ENCODE peak calls at places on chromosome 21, in six cellular contexts. W, K, V, Y, I and J are unnamed samples.

GRCh38 chr21:45845063-45845789 is 136.3 kb upstream of the COL6A1 start:
- DNase-seq in Y (no peak), K (no peak), V (no peak), W (no peak), I (no peak), J (no peak)

GRCh38 chr21:24076179-24076578 is 1531.1 kb downstream of the MRPL39 start:
- DNase-seq in Y (no peak), W (no peak), V (peak), K (no peak), I (peak), J (peak)

GRCh38 chr21:32807717-32808380 is 36.3 kb upstream of the PAXBP1 start:
- DNase-seq in K (no peak), V (peak), Y (no peak), W (no peak), I (peak), J (peak)

GRCh38 chr21:45524756-45525152 is 17.5 kb downstream of the SLC19A1 start:
- DNase-seq in Y (no peak), V (no peak), W (no peak), K (no peak), I (no peak), J (no peak)

GRCh38 chr21:38769253-38769780 is 36.4 kb upstream of the ETS2 start:
- DNase-seq in W (no peak), Y (no peak), V (peak), I (peak), K (no peak), J (peak)

GRCh38 chr21:17947546-17947945 is 128.4 kb upstream of the C21orf91 start:
- DNase-seq in I (no peak), W (no peak), V (no peak), Y (no peak), K (no peak), J (no peak)

GRCh38 chr21:36211660-36212512 is 55.3 kb downstream of the DOP1B start:
- DNase-seq in V (peak), W (no peak), Y (no peak), K (no peak), I (peak), J (peak)

GRCh38 chr21:17688912-17689874 is 76.5 kb upstream of the BTG3 start:
- DNase-seq in I (peak), Y (peak), K (peak), V (no peak), W (peak), J (peak)

GRCh38 chr21:19541612-19542011 is 1138.0 kb upstream of the TMPRSS15 start:
- DNase-seq in I (peak), K (no peak), Y (no peak), W (no peak), V (no peak), J (no peak)

GRCh38 chr21:45001134-45002095 is 61.6 kb downstream of the SLX9 start:
- DNase-seq in V (peak), K (no peak), Y (no peak), I (peak), W (peak), J (peak)

GRCh38 chr21:32261929-32262328 is 16.9 kb downstream of the MIS18A start:
- DNase-seq in V (no peak), Y (no peak), I (no peak), W (no peak), K (no peak), J (no peak)

GRCh38 chr21:39441502-39442475 is 3.8 kb downstream of the LCA5L start:
- DNase-seq in Y (peak), V (peak), K (peak), I (peak), W (no peak), J (peak)

GRCh38 chr21:21122680-21123079 is 124.5 kb downstream of the NCAM2 start:
- DNase-seq in W (no peak), V (no peak), Y (no peak), I (no peak), K (no peak), J (no peak)

GRCh38 chr21:17472592-17473271 is 40.1 kb upstream of the CXADR start:
- DNase-seq in V (no peak), K (no peak), W (no peak), I (no peak), Y (no peak), J (no peak)

GRCh38 chr21:44444286-44444931 is 10.9 kb upstream of the LRRC3 start:
- DNase-seq in W (no peak), K (no peak), Y (peak), I (no peak), V (no peak), J (no peak)

GRCh38 chr21:26918318-26919065 is 48.4 kb downstream of the ADAMTS5 start:
- DNase-seq in K (no peak), I (peak), V (peak), Y (no peak), W (no peak), J (no peak)

GRCh38 chr21:46402421-46402820 is 56.3 kb upstream of the DIP2A start:
- DNase-seq in W (no peak), V (no peak), K (no peak), Y (peak), I (no peak), J (no peak)

GRCh38 chr21:24486973-24487372 is 1120.3 kb downstream of the MRPL39 start:
- DNase-seq in V (no peak), W (no peak), K (no peak), Y (no peak), I (no peak), J (no peak)

GRCh38 chr21:20721151-20721550 is 277.1 kb upstream of the NCAM2 start:
- DNase-seq in Y (no peak), K (no peak), I (no peak), V (no peak), W (no peak), J (no peak)

GRCh38 chr21:45253180-45253579 is 34.5 kb downstream of the POFUT2 start:
- DNase-seq in K (no peak), V (peak), W (no peak), Y (no peak), I (peak), J (peak)

GRCh38 chr21:23612210-23612609 is 1995.1 kb downstream of the MRPL39 start:
- DNase-seq in W (no peak), V (no peak), I (no peak), K (no peak), Y (no peak), J (no peak)

GRCh38 chr21:46003575-46004007 is 22.0 kb downstream of the COL6A1 start:
- DNase-seq in I (no peak), W (peak), V (no peak), Y (no peak), K (peak), J (no peak)

GRCh38 chr21:44836666-44837471 is 19.0 kb upstream of the SUMO3 start:
- DNase-seq in V (peak), Y (no peak), W (peak), I (peak), K (no peak), J (peak)

GRCh38 chr21:32626633-32627196 is 14.5 kb upstream of the CFAP298 start:
- DNase-seq in V (peak), Y (no peak), W (no peak), I (peak), K (no peak), J (peak)

GRCh38 chr21:44583800-44584147 is 3.4 kb upstream of the KRTAP10-5 start:
- DNase-seq in V (no peak), W (no peak), K (no peak), Y (no peak), I (peak), J (no peak)

GRCh38 chr21:16198546-16198945 is 468.8 kb downstream of the USP25 start:
- DNase-seq in V (no peak), W (no peak), I (no peak), Y (no peak), K (no peak), J (no peak)

GRCh38 chr21:18354947-18355346 is 48.6 kb downstream of the TMPRSS15 start:
- DNase-seq in Y (no peak), I (no peak), K (no peak), W (no peak), V (no peak), J (peak)

GRCh38 chr21:44834951-44835646 is 17.2 kb upstream of the SUMO3 start:
- DNase-seq in W (no peak), I (no peak), K (no peak), V (no peak), Y (no peak), J (no peak)

GRCh38 chr21:31276663-31277062 is 67.4 kb downstream of the TIAM1 start:
- DNase-seq in W (no peak), V (no peak), I (no peak), K (no peak), Y (no peak), J (no peak)

GRCh38 chr21:31521515-31521914 is 138.0 kb upstream of the SOD1 start:
- DNase-seq in K (no peak), V (no peak), I (no peak), Y (no peak), W (no peak), J (no peak)

GRCh38 chr21:20258542-20258941 is 739.7 kb upstream of the NCAM2 start:
- DNase-seq in Y (no peak), V (no peak), K (no peak), I (no peak), W (no peak), J (no peak)

GRCh38 chr21:42833439-42833815 is 45.9 kb downstream of the WDR4 start:
- DNase-seq in I (peak), K (peak), W (no peak), Y (peak), V (no peak), J (no peak)

GRCh38 chr21:42835611-42836401 is 43.5 kb downstream of the WDR4 start:
- DNase-seq in Y (no peak), I (no peak), V (no peak), W (no peak), K (no peak), J (no peak)

GRCh38 chr21:42833859-42834729 is 45.2 kb downstream of the WDR4 start:
- DNase-seq in V (no peak), Y (no peak), K (no peak), I (no peak), W (no peak), J (no peak)

GRCh38 chr21:42835211-42835610 is 44.1 kb downstream of the WDR4 start:
- DNase-seq in Y (no peak), K (no peak), I (no peak), V (no peak), W (no peak), J (no peak)

GRCh38 chr21:42834730-42835191 is 44.6 kb downstream of the WDR4 start:
- DNase-seq in V (no peak), I (peak), K (no peak), Y (no peak), W (no peak), J (no peak)
- H3K4me3 ChIP-seq in V (no peak), I (no peak), K (no peak), Y (no peak), W (no peak), J (no peak)

GRCh38 chr21:29323189-29323588 is 24.5 kb downstream of the BACH1 start:
- DNase-seq in W (no peak), I (no peak), K (no peak), Y (no peak), V (no peak), J (no peak)
- TF ChIP-seq CTCF in W (no peak), I (no peak), K (no peak), Y (no peak), V (no peak), J (no peak)

DNA sequence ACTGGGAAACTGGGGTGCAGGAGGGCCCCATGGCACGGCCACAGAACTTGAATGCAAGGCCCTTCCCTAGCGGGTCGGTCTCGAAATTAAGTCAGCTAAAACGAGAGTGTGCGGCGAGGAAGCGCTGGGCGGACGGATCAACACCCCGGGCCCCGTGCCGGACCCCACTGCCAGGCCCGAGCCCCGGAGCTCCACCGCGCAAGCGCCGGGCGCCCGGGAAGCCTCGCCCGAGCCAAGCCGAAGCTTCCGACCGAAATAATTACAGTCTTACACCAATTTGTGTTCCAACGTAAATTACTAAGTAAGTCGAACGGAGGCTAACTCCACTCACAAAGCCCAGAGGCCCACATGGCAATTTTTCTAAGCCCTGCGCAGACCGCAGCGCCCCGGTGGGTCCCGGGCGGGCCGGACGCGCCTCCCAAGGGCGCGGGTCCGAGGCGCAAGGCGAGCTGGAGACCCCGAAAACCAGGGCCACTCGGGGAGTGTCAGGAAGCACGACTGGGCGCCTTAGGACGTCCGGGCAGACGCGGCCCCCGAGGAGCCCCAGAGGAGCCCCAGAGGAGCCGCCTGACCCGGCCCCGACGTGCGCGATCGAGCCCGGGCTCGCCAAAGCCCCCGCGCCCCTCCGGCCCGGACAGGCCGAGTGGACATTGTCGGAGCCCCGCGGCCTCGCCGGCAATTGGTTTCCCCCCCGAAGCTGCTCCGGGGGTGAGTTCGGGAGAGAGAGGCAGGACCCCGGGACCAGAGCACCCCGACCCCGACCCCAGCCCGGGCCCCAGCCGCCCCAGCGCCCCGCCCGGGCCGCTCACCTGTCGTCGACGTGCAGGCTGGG is 585 bp downstream of the RIPK4 start:
- DNase-seq in K (no peak), V (no peak), W (no peak), I (no peak), Y (no peak), J (no peak)
- H3K4me3 ChIP-seq in K (peak), V (peak), W (peak), I (peak), Y (peak), J (peak)

DNA sequence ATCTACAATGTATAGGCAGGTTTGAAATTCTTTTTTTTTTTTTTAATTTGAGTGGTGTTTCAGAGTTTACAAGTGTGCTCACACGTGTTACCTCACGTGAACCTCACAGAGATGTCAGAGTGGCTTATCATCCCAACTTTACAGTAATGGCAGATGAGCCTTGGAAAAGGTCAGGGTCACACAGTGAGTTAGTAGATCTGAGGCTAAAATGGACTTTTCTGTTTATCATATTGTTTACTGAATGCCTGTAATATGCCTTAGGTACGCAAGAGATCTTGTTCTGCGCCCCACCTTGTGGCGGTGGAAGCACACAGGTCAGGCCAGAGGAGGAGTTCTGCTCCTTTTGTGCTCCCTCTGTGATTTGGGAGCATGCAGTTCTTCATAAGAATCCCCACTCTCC is 80.0 kb downstream of the DYRK1A start:
- DNase-seq in Y (peak), K (no peak), V (no peak), W (no peak), I (no peak), J (no peak)
- TF ChIP-seq CTCF in Y (peak), K (no peak), V (no peak), W (no peak), I (peak), J (no peak)

DNA sequence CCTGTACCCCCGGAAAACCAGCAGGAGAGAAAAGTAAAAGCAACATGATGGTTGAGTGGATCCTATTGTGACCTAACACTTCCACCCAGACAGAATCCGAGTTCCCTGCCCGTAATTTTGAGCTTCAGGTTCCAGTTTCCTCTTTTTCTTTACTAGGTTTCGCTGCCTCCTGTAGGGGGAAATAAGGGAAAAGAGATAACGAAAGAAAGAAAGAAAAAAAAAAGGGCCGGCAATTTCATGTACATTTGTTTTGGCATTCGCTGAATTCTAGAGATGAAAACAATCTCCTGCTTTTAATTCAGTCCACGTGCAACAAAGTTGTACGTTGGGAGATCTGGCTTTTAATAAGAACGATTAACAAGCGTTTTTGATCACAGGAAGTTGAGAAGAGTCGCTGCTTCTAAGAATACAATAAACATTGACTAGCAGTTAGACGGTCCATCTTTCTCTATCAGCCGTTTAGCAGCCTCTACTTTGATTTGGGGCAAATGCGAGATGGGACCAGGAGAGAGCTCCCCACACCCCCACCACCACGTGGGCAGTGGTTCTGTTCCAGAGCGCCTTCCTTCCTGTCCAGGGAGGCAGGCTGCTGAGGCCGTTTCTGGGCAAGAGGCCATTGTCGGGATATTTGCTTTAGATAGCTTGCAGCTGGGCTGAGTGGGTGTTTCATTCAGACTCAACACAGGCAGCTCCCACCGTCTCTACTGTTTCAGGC is 155.9 kb upstream of the RUNX1 start:
- DNase-seq in K (no peak), V (peak), I (no peak), Y (peak), W (peak), J (peak)
- H3K4me3 ChIP-seq in K (peak), V (no peak), I (no peak), Y (no peak), W (no peak), J (peak)